ENCODE peak calls at places on chromosome 3, in five cellular contexts. One of them, this sample, is unnamed.

GRCh38 chr3:67624078-67624477 is 30.3 kb downstream of the SUCLG2 start:
- DNase-seq in astrocyte of the spinal cord: no peak
- DNase-seq in nephron progenitor cell: no peak
- DNase-seq in CD14-positive monocyte: no peak
- DNase-seq in epithelial cell of esophagus: no peak
- DNase-seq in this sample: no peak

GRCh38 chr3:94098487-94098886 is 35.6 kb downstream of the NSUN3 start:
- DNase-seq in astrocyte of the spinal cord: no peak
- DNase-seq in nephron progenitor cell: no peak
- DNase-seq in CD14-positive monocyte: peak; percentile 50
- DNase-seq in epithelial cell of esophagus: peak; percentile 38
- DNase-seq in this sample: no peak

GRCh38 chr3:12893247-12893646 is 51.9 kb upstream of the RPL32 start:
- DNase-seq in astrocyte of the spinal cord: no peak
- DNase-seq in nephron progenitor cell: no peak
- DNase-seq in CD14-positive monocyte: no peak
- DNase-seq in epithelial cell of esophagus: peak; percentile 23
- DNase-seq in this sample: no peak

GRCh38 chr3:125194061-125194848 is 18.3 kb downstream of the SLC12A8 start:
- DNase-seq in astrocyte of the spinal cord: peak; percentile 14
- DNase-seq in nephron progenitor cell: no peak
- DNase-seq in CD14-positive monocyte: no peak
- DNase-seq in epithelial cell of esophagus: peak; percentile 87
- DNase-seq in this sample: no peak

GRCh38 chr3:17307889-17308288 is 423.1 kb downstream of the PLCL2 start:
- DNase-seq in astrocyte of the spinal cord: no peak
- DNase-seq in nephron progenitor cell: no peak
- DNase-seq in CD14-positive monocyte: no peak
- DNase-seq in epithelial cell of esophagus: no peak
- DNase-seq in this sample: no peak

GRCh38 chr3:186194451-186194811 is 85.5 kb upstream of the ETV5 start:
- DNase-seq in astrocyte of the spinal cord: no peak
- DNase-seq in nephron progenitor cell: no peak
- DNase-seq in CD14-positive monocyte: no peak
- DNase-seq in epithelial cell of esophagus: no peak
- DNase-seq in this sample: no peak

GRCh38 chr3:58341376-58341775 is 8.7 kb downstream of the PXK start:
- DNase-seq in astrocyte of the spinal cord: no peak
- DNase-seq in nephron progenitor cell: no peak
- DNase-seq in CD14-positive monocyte: no peak
- DNase-seq in epithelial cell of esophagus: no peak
- DNase-seq in this sample: no peak

GRCh38 chr3:159158213-159158612 is 356.4 kb downstream of the MFSD1 start:
- DNase-seq in astrocyte of the spinal cord: peak; percentile 15
- DNase-seq in nephron progenitor cell: no peak
- DNase-seq in CD14-positive monocyte: no peak
- DNase-seq in epithelial cell of esophagus: peak; percentile 79
- DNase-seq in this sample: no peak

GRCh38 chr3:53255360-53255774 is 455 bp downstream of the TKT start:
- DNase-seq in astrocyte of the spinal cord: no peak
- DNase-seq in nephron progenitor cell: no peak
- DNase-seq in CD14-positive monocyte: no peak
- DNase-seq in epithelial cell of esophagus: no peak
- DNase-seq in this sample: peak; percentile 16

GRCh38 chr3:179276001-179276400 is 25.1 kb upstream of the KCNMB3 start:
- DNase-seq in astrocyte of the spinal cord: no peak
- DNase-seq in nephron progenitor cell: no peak
- DNase-seq in CD14-positive monocyte: no peak
- DNase-seq in epithelial cell of esophagus: no peak
- DNase-seq in this sample: no peak

GRCh38 chr3:179269152-179269707 is 18.3 kb upstream of the KCNMB3 start:
- DNase-seq in astrocyte of the spinal cord: no peak
- DNase-seq in nephron progenitor cell: no peak
- DNase-seq in CD14-positive monocyte: no peak
- DNase-seq in epithelial cell of esophagus: no peak
- DNase-seq in this sample: no peak

GRCh38 chr3:179268400-179269051 is 17.6 kb upstream of the KCNMB3 start:
- DNase-seq in astrocyte of the spinal cord: no peak
- DNase-seq in nephron progenitor cell: no peak
- DNase-seq in CD14-positive monocyte: no peak
- DNase-seq in epithelial cell of esophagus: no peak
- DNase-seq in this sample: no peak

GRCh38 chr3:179276743-179277142 is 25.8 kb upstream of the KCNMB3 start:
- DNase-seq in astrocyte of the spinal cord: no peak
- DNase-seq in nephron progenitor cell: no peak
- DNase-seq in CD14-positive monocyte: no peak
- DNase-seq in epithelial cell of esophagus: no peak
- DNase-seq in this sample: no peak

DNA sequence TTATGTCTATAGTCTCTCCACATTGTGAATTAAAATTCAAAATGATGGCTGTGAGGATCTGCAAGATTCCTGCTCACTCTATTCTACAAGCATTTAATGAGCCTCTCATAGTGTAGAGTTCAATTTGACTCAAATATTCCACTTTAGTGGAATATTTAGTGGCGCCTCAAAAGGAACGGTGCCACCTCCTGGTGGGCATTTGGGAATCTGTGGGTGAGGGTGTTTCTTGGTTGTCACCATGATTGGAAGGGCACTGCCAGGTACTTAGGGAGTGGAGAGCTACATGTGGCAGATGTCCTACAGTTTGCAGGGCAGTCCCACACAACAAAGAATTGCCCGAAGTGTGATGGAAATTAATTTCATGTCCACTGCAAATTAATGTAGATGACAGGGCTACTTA is 21.5 kb upstream of the KCNMB3 start:
- DNase-seq in astrocyte of the spinal cord: peak; percentile 19
- DNase-seq in nephron progenitor cell: no peak
- DNase-seq in CD14-positive monocyte: no peak
- DNase-seq in epithelial cell of esophagus: no peak
- DNase-seq in this sample: no peak
- TF ChIP-seq CTCF in astrocyte of the spinal cord: peak; percentile 44
- TF ChIP-seq CTCF in nephron progenitor cell: no peak
- TF ChIP-seq CTCF in CD14-positive monocyte: no peak
- TF ChIP-seq CTCF in epithelial cell of esophagus: peak; percentile 11
- TF ChIP-seq CTCF in this sample: no peak

GRCh38 chr3:41095702-41096101 is 103.6 kb upstream of the CTNNB1 start:
- DNase-seq in astrocyte of the spinal cord: no peak
- DNase-seq in nephron progenitor cell: no peak
- DNase-seq in CD14-positive monocyte: no peak
- DNase-seq in epithelial cell of esophagus: peak; percentile 17
- DNase-seq in this sample: no peak
- TF ChIP-seq CTCF in astrocyte of the spinal cord: peak; percentile 4
- TF ChIP-seq CTCF in nephron progenitor cell: no peak
- TF ChIP-seq CTCF in CD14-positive monocyte: no peak
- TF ChIP-seq CTCF in epithelial cell of esophagus: no peak
- TF ChIP-seq CTCF in this sample: no peak

GRCh38 chr3:183698760-183699159 is 1.2 kb downstream of the YEATS2 start:
- DNase-seq in astrocyte of the spinal cord: peak; percentile 36
- DNase-seq in nephron progenitor cell: no peak
- DNase-seq in CD14-positive monocyte: peak; percentile 49
- DNase-seq in epithelial cell of esophagus: peak; percentile 32
- DNase-seq in this sample: no peak
- TF ChIP-seq CTCF in astrocyte of the spinal cord: no peak
- TF ChIP-seq CTCF in nephron progenitor cell: no peak
- TF ChIP-seq CTCF in CD14-positive monocyte: no peak
- TF ChIP-seq CTCF in epithelial cell of esophagus: no peak
- TF ChIP-seq CTCF in this sample: no peak

GRCh38 chr3:44870375-44871061 is 3.9 kb upstream of the TGM4 start:
- DNase-seq in astrocyte of the spinal cord: no peak
- DNase-seq in nephron progenitor cell: no peak
- DNase-seq in CD14-positive monocyte: no peak
- DNase-seq in epithelial cell of esophagus: no peak
- DNase-seq in this sample: no peak

GRCh38 chr3:44865272-44866005 is 3.7 kb downstream of the TMEM42 start:
- DNase-seq in astrocyte of the spinal cord: peak; percentile 13
- DNase-seq in nephron progenitor cell: no peak
- DNase-seq in CD14-positive monocyte: no peak
- DNase-seq in epithelial cell of esophagus: no peak
- DNase-seq in this sample: no peak

GRCh38 chr3:44861412-44862220 is at the start of gene TMEM42:
- DNase-seq in astrocyte of the spinal cord: peak; percentile 93
- DNase-seq in nephron progenitor cell: peak; percentile 88
- DNase-seq in CD14-positive monocyte: peak; percentile 81
- DNase-seq in epithelial cell of esophagus: peak; percentile 87
- DNase-seq in this sample: peak; percentile 82

GRCh38 chr3:44862221-44862637 is 517 bp downstream of the TMEM42 start:
- DNase-seq in astrocyte of the spinal cord: peak; percentile 42
- DNase-seq in nephron progenitor cell: no peak
- DNase-seq in CD14-positive monocyte: no peak
- DNase-seq in epithelial cell of esophagus: peak; percentile 33
- DNase-seq in this sample: no peak

GRCh38 chr3:44867421-44868111 is 5.9 kb downstream of the TMEM42 start:
- DNase-seq in astrocyte of the spinal cord: no peak
- DNase-seq in nephron progenitor cell: no peak
- DNase-seq in CD14-positive monocyte: no peak
- DNase-seq in epithelial cell of esophagus: no peak
- DNase-seq in this sample: no peak
- TF ChIP-seq CTCF in astrocyte of the spinal cord: no peak
- TF ChIP-seq CTCF in nephron progenitor cell: no peak
- TF ChIP-seq CTCF in CD14-positive monocyte: no peak
- TF ChIP-seq CTCF in epithelial cell of esophagus: no peak
- TF ChIP-seq CTCF in this sample: no peak